ENCODE peak calls at places on chromosomes 5 and 9, in five cellular contexts. A, O, X, S and J are unnamed samples.

GRCh38 chr9:99294850-99295461 is 72.9 kb downstream of the SEC61B start:
- DNase-seq in A (no peak), O (no peak), X (no peak), S (no peak), J (no peak)

GRCh38 chr5:150161242-150162141 is 5.1 kb upstream of the CDX1 start:
- DNase-seq in A (peak), O (peak), X (no peak), S (peak), J (peak)

GRCh38 chr9:109307380-109308240 is 13.2 kb downstream of the EPB41L4B start:
- DNase-seq in A (no peak), O (no peak), X (no peak), S (no peak), J (no peak)

GRCh38 chr5:103744159-103744558 is 181.6 kb upstream of the NUDT12 start:
- DNase-seq in A (no peak), O (no peak), X (peak), S (no peak), J (no peak)

GRCh38 chr5:171891595-171891994 is 106.0 kb downstream of the SMIM23 start:
- DNase-seq in A (no peak), O (no peak), X (no peak), S (no peak), J (no peak)

GRCh38 chr9:109555215-109555614 is 57.1 kb upstream of the PTPN3 start:
- DNase-seq in A (no peak), O (no peak), X (no peak), S (no peak), J (no peak)

GRCh38 chr9:137486141-137486490 is 27.0 kb upstream of the NSMF start:
- DNase-seq in A (no peak), O (no peak), X (no peak), S (no peak), J (no peak)

GRCh38 chr9:4207881-4208615 is 91.8 kb downstream of the GLIS3 start:
- DNase-seq in A (no peak), O (peak), X (peak), S (no peak), J (no peak)

GRCh38 chr5:174067499-174067898 is 22.0 kb downstream of the NSG2 start:
- DNase-seq in A (no peak), O (no peak), X (no peak), S (no peak), J (no peak)

GRCh38 chr5:109105631-109106267 is 304.0 kb downstream of the PJA2 start:
- DNase-seq in A (no peak), O (no peak), X (peak), S (no peak), J (peak)

GRCh38 chr5:173271371-173271770 is 36.4 kb upstream of the NKX2-5 start:
- DNase-seq in A (peak), O (peak), X (no peak), S (no peak), J (no peak)

GRCh38 chr5:139639619-139640431 is 8.3 kb upstream of the CXXC5 start:
- DNase-seq in A (no peak), O (peak), X (no peak), S (peak), J (no peak)

GRCh38 chr5:122942164-122942914 is 94.2 kb downstream of the PPIC start:
- DNase-seq in A (no peak), O (no peak), X (peak), S (no peak), J (no peak)

GRCh38 chr5:121937762-121938161 is 24.0 kb upstream of the SRFBP1 start:
- DNase-seq in A (no peak), O (no peak), X (peak), S (no peak), J (no peak)

GRCh38 chr5:126826619-126827215 is 49.8 kb downstream of the LMNB1 start:
- DNase-seq in A (no peak), O (no peak), X (no peak), S (no peak), J (no peak)

GRCh38 chr5:39148983-39149534 is 70.3 kb downstream of the FYB1 start:
- DNase-seq in A (no peak), O (no peak), X (no peak), S (no peak), J (no peak)

GRCh38 chr5:159743234-159743633 is 173.0 kb upstream of the ADRA1B start:
- DNase-seq in A (no peak), O (no peak), X (no peak), S (no peak), J (no peak)

GRCh38 chr9:5553211-5553610 is 42.9 kb downstream of the PDCD1LG2 start:
- DNase-seq in A (no peak), O (no peak), X (peak), S (no peak), J (no peak)

GRCh38 chr5:128015978-128016377 is 67.6 kb upstream of the SLC12A2 start:
- DNase-seq in A (no peak), O (no peak), X (no peak), S (no peak), J (no peak)

GRCh38 chr5:73605223-73606087 is 20.5 kb upstream of the ARHGEF28 start:
- DNase-seq in A (no peak), O (no peak), X (peak), S (no peak), J (no peak)

GRCh38 chr5:68499952-68500351 is 284.4 kb downstream of the PIK3R1 start:
- DNase-seq in A (no peak), O (no peak), X (peak), S (no peak), J (no peak)

GRCh38 chr5:115297043-115297442 is 589 bp upstream of the CCDC112 start:
- DNase-seq in A (no peak), O (no peak), X (peak), S (no peak), J (no peak)

DNA sequence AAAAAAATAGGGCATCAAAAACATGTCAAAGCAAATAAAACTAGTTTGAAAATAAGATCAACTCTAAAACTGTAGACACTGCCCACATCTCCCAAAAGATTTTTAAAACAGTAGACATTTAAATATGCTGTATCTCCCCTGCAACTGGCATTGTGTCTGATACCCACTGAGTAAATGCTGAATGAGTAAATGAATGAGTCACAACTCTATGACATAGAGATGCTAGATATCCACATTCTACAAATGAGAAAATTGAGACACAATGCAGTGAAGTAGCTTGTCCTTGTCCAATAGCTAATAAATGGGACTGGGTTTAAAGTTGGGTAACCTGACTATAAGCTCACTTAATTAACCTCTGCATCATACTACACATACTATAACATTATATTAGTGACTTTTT is 14.0 kb upstream of the MAP1B start:
- DNase-seq in A (no peak), O (no peak), X (peak), S (no peak), J (no peak)
- H3K4me3 ChIP-seq in A (no peak), O (no peak), X (no peak), S (no peak), J (no peak)

GRCh38 chr5:119366537-119366874 is 10.7 kb downstream of the TNFAIP8 start:
- DNase-seq in A (no peak), O (no peak), X (no peak), S (no peak), J (no peak)
- H3K4me3 ChIP-seq in A (peak), O (no peak), X (no peak), S (no peak), J (no peak)

GRCh38 chr9:136050266-136050705 is 44.8 kb downstream of the NACC2 start:
- DNase-seq in A (no peak), O (peak), X (no peak), S (no peak), J (no peak)

GRCh38 chr9:136052991-136053756 is 41.9 kb downstream of the NACC2 start:
- DNase-seq in A (no peak), O (peak), X (no peak), S (no peak), J (no peak)

GRCh38 chr9:136052433-136052880 is 42.6 kb downstream of the NACC2 start:
- DNase-seq in A (no peak), O (peak), X (no peak), S (no peak), J (no peak)

GRCh38 chr9:136050706-136051567 is 44.2 kb downstream of the NACC2 start:
- DNase-seq in A (no peak), O (peak), X (no peak), S (no peak), J (no peak)

DNA sequence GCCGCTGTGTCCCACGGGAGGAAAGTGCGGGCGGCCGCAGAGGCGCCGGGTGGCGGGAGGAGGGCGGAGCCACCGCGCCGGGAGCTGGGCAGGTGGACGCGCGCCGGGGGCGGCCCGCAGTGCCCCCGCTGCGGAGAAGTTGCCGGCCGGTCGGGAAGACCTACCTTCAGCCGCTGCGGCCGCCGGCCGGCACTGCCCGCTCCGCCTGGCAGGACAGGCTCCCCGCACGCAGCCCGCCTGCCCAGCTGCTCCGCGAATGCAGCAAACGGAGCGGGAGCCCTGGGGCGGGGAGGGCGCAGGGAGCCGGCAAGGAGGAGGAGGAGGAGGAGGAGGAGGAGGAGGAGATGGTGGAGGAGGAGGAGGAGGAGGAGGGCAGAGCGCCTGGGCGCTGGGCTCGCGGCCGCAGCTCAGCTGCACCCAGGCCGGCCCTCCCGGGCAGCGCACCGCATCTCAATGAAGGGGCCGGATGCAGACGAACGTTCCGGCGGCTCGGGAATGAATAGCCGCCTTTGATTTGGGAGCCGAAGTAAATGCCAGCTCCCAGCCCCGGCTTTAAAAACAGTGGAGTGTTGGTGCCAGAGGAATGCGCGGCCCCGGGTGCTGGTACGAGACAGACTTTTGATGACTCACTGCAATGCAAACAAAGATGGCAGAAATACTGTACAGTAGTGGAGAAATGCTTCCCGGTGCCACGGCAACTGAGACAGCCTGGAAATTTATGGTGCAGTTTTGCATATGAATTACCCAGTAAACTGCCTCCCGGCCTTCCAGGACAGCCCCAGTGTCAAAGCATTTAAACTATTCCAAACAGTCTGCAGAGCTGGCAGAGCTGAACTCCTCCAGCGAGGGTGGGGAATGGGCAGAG is 43.3 kb downstream of the NACC2 start:
- DNase-seq in A (no peak), O (peak), X (peak), S (peak), J (peak)
- H3K4me3 ChIP-seq in A (no peak), O (peak), X (peak), S (peak), J (peak)

GRCh38 chr5:6683241-6683640 is 30.0 kb upstream of the TENT4A start:
- DNase-seq in A (no peak), O (no peak), X (no peak), S (no peak), J (no peak)

GRCh38 chr5:6686501-6686900 is 26.7 kb upstream of the TENT4A start:
- DNase-seq in A (no peak), O (no peak), X (no peak), S (no peak), J (no peak)

GRCh38 chr5:6687501-6687900 is 25.7 kb upstream of the TENT4A start:
- DNase-seq in A (no peak), O (no peak), X (no peak), S (no peak), J (no peak)

GRCh38 chr5:6684075-6684474 is 29.2 kb upstream of the TENT4A start:
- DNase-seq in A (no peak), O (no peak), X (no peak), S (no peak), J (no peak)

DNA sequence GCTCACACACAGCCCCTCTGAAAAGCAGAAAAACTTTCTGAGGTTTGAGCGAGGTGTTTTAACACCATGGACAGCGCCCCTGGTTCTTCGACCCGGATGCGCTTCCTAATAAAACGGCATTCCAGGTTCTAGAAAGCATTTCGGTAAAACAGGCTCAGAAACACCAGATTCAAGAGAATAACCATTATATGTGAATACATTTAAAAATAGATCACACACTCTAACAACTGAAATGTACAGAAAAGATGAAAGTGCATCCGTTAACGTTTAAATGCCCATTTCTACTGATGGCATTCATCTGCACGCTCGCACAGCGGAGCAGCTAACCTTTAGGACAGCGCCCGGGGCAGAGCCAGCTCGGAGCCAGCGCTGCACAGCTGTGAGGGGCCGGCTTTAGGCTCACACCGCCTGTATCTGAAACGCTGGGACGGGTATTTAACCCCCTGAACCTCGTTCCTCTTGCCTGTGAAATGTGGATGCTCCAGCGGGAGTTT is 26.3 kb upstream of the TENT4A start:
- DNase-seq in A (no peak), O (no peak), X (peak), S (peak), J (no peak)
- H3K4me3 ChIP-seq in A (no peak), O (peak), X (peak), S (no peak), J (no peak)

DNA sequence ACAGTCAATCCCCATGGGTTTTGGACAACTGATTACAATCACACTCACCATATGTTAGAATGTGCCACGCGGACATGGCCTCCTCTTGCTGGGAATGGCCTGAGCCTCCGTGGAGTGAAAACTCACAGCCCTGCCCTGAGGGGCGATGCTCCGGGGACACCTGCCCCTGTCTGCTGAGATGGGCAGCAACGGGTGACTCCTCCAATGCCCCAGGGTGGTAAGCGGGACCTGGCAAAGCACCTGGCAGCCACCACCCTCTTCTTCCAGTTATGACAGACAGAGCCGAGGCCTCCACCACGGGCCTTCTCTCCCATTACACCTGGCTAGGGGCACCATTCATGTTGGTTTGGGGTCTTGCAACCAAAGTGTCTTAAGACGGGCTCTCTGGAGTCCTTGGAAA is 94.9 kb upstream of the COL5A1 start:
- DNase-seq in A (no peak), O (no peak), X (no peak), S (no peak), J (peak)
- H3K4me3 ChIP-seq in A (no peak), O (no peak), X (no peak), S (no peak), J (no peak)

GRCh38 chr9:124503713-124504529 is 3.3 kb downstream of the NR5A1 start:
- DNase-seq in A (no peak), O (no peak), X (no peak), S (no peak), J (no peak)

GRCh38 chr9:124505901-124506346 is 1.3 kb downstream of the NR5A1 start:
- DNase-seq in A (no peak), O (no peak), X (no peak), S (no peak), J (no peak)

GRCh38 chr9:124504530-124505005 is 2.6 kb downstream of the NR5A1 start:
- DNase-seq in A (no peak), O (no peak), X (no peak), S (no peak), J (no peak)

GRCh38 chr9:124506433-124506832 is 766 bp downstream of the NR5A1 start:
- DNase-seq in A (no peak), O (no peak), X (no peak), S (no peak), J (no peak)

GRCh38 chr9:124505006-124505900 is 1.9 kb downstream of the NR5A1 start:
- DNase-seq in A (no peak), O (no peak), X (no peak), S (no peak), J (no peak)
- H3K4me3 ChIP-seq in A (no peak), O (no peak), X (no peak), S (peak), J (no peak)

GRCh38 chr9:134406366-134407122 is 80.3 kb downstream of the RXRA start:
- DNase-seq in A (no peak), O (peak), X (no peak), S (peak), J (peak)
- H3K4me3 ChIP-seq in A (peak), O (no peak), X (peak), S (no peak), J (peak)

GRCh38 chr5:14209222-14209822 is 66.2 kb downstream of the TRIO start:
- DNase-seq in A (no peak), O (no peak), X (no peak), S (no peak), J (no peak)

GRCh38 chr5:14210729-14211128 is 67.6 kb downstream of the TRIO start:
- DNase-seq in A (no peak), O (no peak), X (no peak), S (no peak), J (no peak)

GRCh38 chr5:14206028-14206725 is 63.0 kb downstream of the TRIO start:
- DNase-seq in A (no peak), O (no peak), X (peak), S (no peak), J (no peak)

GRCh38 chr5:14209836-14210235 is 66.7 kb downstream of the TRIO start:
- DNase-seq in A (no peak), O (no peak), X (no peak), S (no peak), J (no peak)

DNA sequence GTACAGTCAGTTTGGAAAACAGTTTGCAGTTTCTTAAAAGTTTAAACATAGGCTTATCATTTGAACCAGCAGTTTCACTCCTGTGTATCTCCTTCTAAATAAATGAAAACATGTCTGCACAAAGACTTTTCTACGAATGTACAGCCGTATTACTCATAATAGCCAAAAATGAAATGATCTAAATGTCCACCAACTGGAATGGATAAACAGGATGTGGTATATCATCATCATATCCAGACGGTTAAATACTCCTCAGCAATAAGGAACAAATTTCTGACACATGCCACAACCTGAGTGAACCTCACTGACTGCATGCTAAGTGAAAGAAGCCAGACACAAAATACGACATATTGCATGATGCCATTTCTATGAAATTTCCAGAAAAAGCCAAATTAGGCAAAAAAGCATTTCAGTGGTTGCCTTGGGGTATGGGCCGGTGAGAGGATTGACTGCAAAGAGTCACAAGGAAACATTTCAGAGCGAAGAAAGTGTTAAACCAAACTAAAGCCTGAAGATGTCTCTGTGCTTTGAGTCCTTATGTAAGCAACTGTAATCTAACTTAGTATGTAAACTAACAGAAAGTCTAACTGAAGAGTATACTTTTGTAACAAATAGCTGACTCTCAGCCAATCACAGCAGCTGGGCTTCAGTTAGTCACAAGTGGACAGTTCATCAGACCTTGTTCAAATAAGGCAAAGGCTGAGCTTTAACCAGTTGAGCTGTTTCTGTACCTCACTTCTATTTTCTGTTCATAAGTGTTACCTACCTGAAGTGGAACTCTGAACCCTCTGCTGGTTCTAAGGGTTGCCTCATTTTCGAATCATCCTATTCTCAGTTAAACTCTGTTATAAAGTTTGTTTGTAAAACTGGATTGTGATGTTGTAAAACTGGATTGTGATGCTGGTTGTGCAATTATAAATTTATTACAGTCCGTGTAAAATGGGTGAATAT is 65.2 kb downstream of the TRIO start:
- DNase-seq in A (peak), O (no peak), X (peak), S (peak), J (no peak)
- H3K4me3 ChIP-seq in A (peak), O (no peak), X (no peak), S (no peak), J (no peak)